ENCODE peak calls at places on chromosomes 1 and 21, in seven cellular contexts. One of them, this sample, is unnamed.

GRCh38 chr1:99590578-99591209 is 55.2 kb upstream of the PALMD start:
- DNase-seq in mucosa of descending colon: peak; percentile 14
- DNase-seq in astrocyte of the spinal cord: peak; percentile 97
- DNase-seq in GM03348: peak; percentile 35
- DNase-seq in activated T-cell treated with anti-CD3 and anti-CD28 coated beads for 1 hour: no peak
- DNase-seq in HEK293T: no peak
- DNase-seq in NCI-H1694 treated with DMSO at 0.1 percent for 48 hours: peak; percentile 54
- DNase-seq in this sample: no peak

GRCh38 chr1:92380867-92381266 is 82.0 kb downstream of the RPAP2 start:
- DNase-seq in astrocyte of the spinal cord: no peak
- DNase-seq in HEK293T: no peak
- DNase-seq in activated T-cell treated with anti-CD3 and anti-CD28 coated beads for 1 hour: no peak
- DNase-seq in mucosa of descending colon: no peak
- DNase-seq in NCI-H1694 treated with DMSO at 0.1 percent for 48 hours: no peak
- DNase-seq in GM03348: no peak
- DNase-seq in this sample: no peak

GRCh38 chr21:28252923-28253322 is 739.8 kb downstream of the LTN1 start:
- DNase-seq in HEK293T: no peak
- DNase-seq in NCI-H1694 treated with DMSO at 0.1 percent for 48 hours: no peak
- DNase-seq in activated T-cell treated with anti-CD3 and anti-CD28 coated beads for 1 hour: no peak
- DNase-seq in mucosa of descending colon: no peak
- DNase-seq in GM03348: no peak
- DNase-seq in astrocyte of the spinal cord: no peak
- DNase-seq in this sample: no peak

GRCh38 chr1:179021873-179022272 is 3.8 kb upstream of the FAM20B start:
- DNase-seq in NCI-H1694 treated with DMSO at 0.1 percent for 48 hours: no peak
- DNase-seq in astrocyte of the spinal cord: peak; percentile 40
- DNase-seq in HEK293T: no peak
- DNase-seq in GM03348: no peak
- DNase-seq in activated T-cell treated with anti-CD3 and anti-CD28 coated beads for 1 hour: no peak
- DNase-seq in mucosa of descending colon: no peak
- DNase-seq in this sample: no peak

GRCh38 chr1:85617582-85618237 is 37.1 kb downstream of the CCN1 start:
- DNase-seq in mucosa of descending colon: no peak
- DNase-seq in GM03348: peak; percentile 77
- DNase-seq in NCI-H1694 treated with DMSO at 0.1 percent for 48 hours: no peak
- DNase-seq in HEK293T: no peak
- DNase-seq in activated T-cell treated with anti-CD3 and anti-CD28 coated beads for 1 hour: no peak
- DNase-seq in astrocyte of the spinal cord: peak; percentile 64
- DNase-seq in this sample: no peak

GRCh38 chr1:65247419-65248359 is 61.7 kb upstream of the DNAJC6 start:
- DNase-seq in NCI-H1694 treated with DMSO at 0.1 percent for 48 hours: no peak
- DNase-seq in GM03348: peak; percentile 65
- DNase-seq in activated T-cell treated with anti-CD3 and anti-CD28 coated beads for 1 hour: no peak
- DNase-seq in astrocyte of the spinal cord: peak; percentile 56
- DNase-seq in mucosa of descending colon: no peak
- DNase-seq in HEK293T: no peak
- DNase-seq in this sample: no peak

GRCh38 chr1:248158758-248159157 is 13.8 kb downstream of the OR2M5 start:
- DNase-seq in HEK293T: no peak
- DNase-seq in astrocyte of the spinal cord: no peak
- DNase-seq in activated T-cell treated with anti-CD3 and anti-CD28 coated beads for 1 hour: no peak
- DNase-seq in NCI-H1694 treated with DMSO at 0.1 percent for 48 hours: no peak
- DNase-seq in mucosa of descending colon: no peak
- DNase-seq in GM03348: no peak
- DNase-seq in this sample: no peak

GRCh38 chr21:38297871-38298270 is 41.1 kb downstream of the KCNJ15 start:
- DNase-seq in NCI-H1694 treated with DMSO at 0.1 percent for 48 hours: no peak
- DNase-seq in mucosa of descending colon: no peak
- DNase-seq in activated T-cell treated with anti-CD3 and anti-CD28 coated beads for 1 hour: no peak
- DNase-seq in HEK293T: no peak
- DNase-seq in GM03348: no peak
- DNase-seq in astrocyte of the spinal cord: no peak
- DNase-seq in this sample: no peak

GRCh38 chr1:172477741-172478140 is 33.9 kb upstream of the PIGC start:
- DNase-seq in HEK293T: no peak
- DNase-seq in NCI-H1694 treated with DMSO at 0.1 percent for 48 hours: no peak
- DNase-seq in GM03348: no peak
- DNase-seq in activated T-cell treated with anti-CD3 and anti-CD28 coated beads for 1 hour: no peak
- DNase-seq in astrocyte of the spinal cord: no peak
- DNase-seq in mucosa of descending colon: no peak
- DNase-seq in this sample: no peak

GRCh38 chr21:26115899-26116298 is 54.7 kb downstream of the APP start:
- DNase-seq in NCI-H1694 treated with DMSO at 0.1 percent for 48 hours: no peak
- DNase-seq in activated T-cell treated with anti-CD3 and anti-CD28 coated beads for 1 hour: no peak
- DNase-seq in mucosa of descending colon: no peak
- DNase-seq in astrocyte of the spinal cord: peak; percentile 71
- DNase-seq in GM03348: no peak
- DNase-seq in HEK293T: no peak
- DNase-seq in this sample: no peak

GRCh38 chr21:27480841-27481261 is 514.0 kb upstream of the ADAMTS5 start:
- DNase-seq in activated T-cell treated with anti-CD3 and anti-CD28 coated beads for 1 hour: no peak
- DNase-seq in astrocyte of the spinal cord: peak; percentile 48
- DNase-seq in NCI-H1694 treated with DMSO at 0.1 percent for 48 hours: no peak
- DNase-seq in mucosa of descending colon: no peak
- DNase-seq in HEK293T: no peak
- DNase-seq in GM03348: peak; percentile 58
- DNase-seq in this sample: no peak

GRCh38 chr1:167198518-167199133 is 22.1 kb upstream of the POU2F1 start:
- DNase-seq in astrocyte of the spinal cord: no peak
- DNase-seq in GM03348: no peak
- DNase-seq in mucosa of descending colon: no peak
- DNase-seq in activated T-cell treated with anti-CD3 and anti-CD28 coated beads for 1 hour: no peak
- DNase-seq in NCI-H1694 treated with DMSO at 0.1 percent for 48 hours: no peak
- DNase-seq in HEK293T: no peak
- DNase-seq in this sample: no peak

GRCh38 chr1:230752407-230752806 is 5.2 kb downstream of the CAPN9 start:
- DNase-seq in NCI-H1694 treated with DMSO at 0.1 percent for 48 hours: no peak
- DNase-seq in HEK293T: no peak
- DNase-seq in astrocyte of the spinal cord: no peak
- DNase-seq in mucosa of descending colon: peak; percentile 90
- DNase-seq in activated T-cell treated with anti-CD3 and anti-CD28 coated beads for 1 hour: no peak
- DNase-seq in GM03348: no peak
- DNase-seq in this sample: peak; percentile 89

GRCh38 chr1:24094554-24094953 is 17.4 kb downstream of the MYOM3 start:
- DNase-seq in mucosa of descending colon: no peak
- DNase-seq in astrocyte of the spinal cord: no peak
- DNase-seq in HEK293T: no peak
- DNase-seq in GM03348: no peak
- DNase-seq in NCI-H1694 treated with DMSO at 0.1 percent for 48 hours: no peak
- DNase-seq in activated T-cell treated with anti-CD3 and anti-CD28 coated beads for 1 hour: no peak
- DNase-seq in this sample: no peak

GRCh38 chr1:206713070-206713469 is 28.4 kb downstream of the MAPKAPK2 start:
- DNase-seq in NCI-H1694 treated with DMSO at 0.1 percent for 48 hours: no peak
- DNase-seq in activated T-cell treated with anti-CD3 and anti-CD28 coated beads for 1 hour: no peak
- DNase-seq in mucosa of descending colon: no peak
- DNase-seq in astrocyte of the spinal cord: no peak
- DNase-seq in HEK293T: no peak
- DNase-seq in GM03348: no peak
- DNase-seq in this sample: no peak

GRCh38 chr1:78091886-78092285 is 46.1 kb downstream of the GIPC2 start:
- DNase-seq in GM03348: no peak
- DNase-seq in HEK293T: no peak
- DNase-seq in NCI-H1694 treated with DMSO at 0.1 percent for 48 hours: no peak
- DNase-seq in astrocyte of the spinal cord: no peak
- DNase-seq in mucosa of descending colon: no peak
- DNase-seq in activated T-cell treated with anti-CD3 and anti-CD28 coated beads for 1 hour: no peak
- DNase-seq in this sample: no peak

GRCh38 chr1:208025036-208025435 is 114.1 kb upstream of the CD34 start:
- DNase-seq in NCI-H1694 treated with DMSO at 0.1 percent for 48 hours: no peak
- DNase-seq in astrocyte of the spinal cord: peak; percentile 71
- DNase-seq in mucosa of descending colon: no peak
- DNase-seq in activated T-cell treated with anti-CD3 and anti-CD28 coated beads for 1 hour: no peak
- DNase-seq in GM03348: peak; percentile 81
- DNase-seq in HEK293T: no peak
- DNase-seq in this sample: no peak

This sample was measured in colonic mucosa.